ENCODE peak calls at places on chromosomes 3 and 15, in six cellular contexts. Z is choroid plexus epithelial cell, D is pancreas, M is MCF 10A, B is Panc1, N is transverse colon. O is an unnamed sample.

GRCh38 chr15:88610756-88611231 is 10.3 kb upstream of the AEN start:
- DNase-seq in Z (no peak), D (no peak), M (no peak), B (no peak), N (no peak), O (no peak)

GRCh38 chr3:38039899-38040261 is 872 bp downstream of the DLEC1 start:
- DNase-seq in Z (peak), D (no peak), M (peak), B (no peak), N (peak), O (no peak)

GRCh38 chr3:55823001-55823400 is 335.9 kb upstream of the WNT5A start:
- DNase-seq in Z (no peak), D (no peak), M (no peak), B (no peak), N (no peak), O (no peak)

GRCh38 chr15:100668321-100668690 is 65.9 kb downstream of the ASB7 start:
- DNase-seq in Z (no peak), D (no peak), M (no peak), B (no peak), N (no peak), O (no peak)

GRCh38 chr3:185709241-185709955 is 115.4 kb downstream of the IGF2BP2 start:
- DNase-seq in Z (peak), D (no peak), M (no peak), B (no peak), N (no peak), O (no peak)

GRCh38 chr3:5055352-5056004 is 66.6 kb upstream of the ARL8B start:
- DNase-seq in Z (no peak), D (no peak), M (no peak), B (no peak), N (no peak), O (no peak)

GRCh38 chr3:8197384-8197783 is 304.2 kb upstream of the LMCD1 start:
- DNase-seq in Z (no peak), D (no peak), M (no peak), B (no peak), N (no peak), O (no peak)

GRCh38 chr3:86830566-86830965 is 160.4 kb downstream of the VGLL3 start:
- DNase-seq in Z (peak), D (no peak), M (peak), B (no peak), N (no peak), O (no peak)

GRCh38 chr3:185954366-185954723 is 16.5 kb upstream of the TRA2B start:
- DNase-seq in Z (no peak), D (no peak), M (no peak), B (no peak), N (no peak), O (no peak)

GRCh38 chr15:93173369-93173768 is 84.4 kb upstream of the RGMA start:
- DNase-seq in Z (peak), D (no peak), M (peak), B (no peak), N (no peak), O (no peak)

GRCh38 chr3:175729466-175729865 is 870.3 kb downstream of the NAALADL2 start:
- DNase-seq in Z (no peak), D (no peak), M (peak), B (no peak), N (no peak), O (no peak)

GRCh38 chr3:10408680-10409079 is 87.8 kb upstream of the SEC13 start:
- DNase-seq in Z (peak), D (no peak), M (no peak), B (no peak), N (no peak), O (no peak)

GRCh38 chr3:116141724-116142123 is 303.6 kb downstream of the LSAMP start:
- DNase-seq in Z (no peak), D (no peak), M (no peak), B (no peak), N (no peak), O (no peak)

GRCh38 chr3:141797167-141797773 is 34.1 kb downstream of the GRK7 start:
- DNase-seq in Z (peak), D (no peak), M (no peak), B (no peak), N (peak), O (no peak)

GRCh38 chr3:77686560-77686959 is 646.7 kb downstream of the ROBO2 start:
- DNase-seq in Z (peak), D (no peak), M (no peak), B (no peak), N (no peak), O (no peak)

GRCh38 chr15:36275656-36276055 is 303.8 kb upstream of the CDIN1 start:
- DNase-seq in Z (no peak), D (no peak), M (no peak), B (no peak), N (no peak), O (no peak)

GRCh38 chr3:38003817-38004414 is 13.3 kb downstream of the VILL start:
- DNase-seq in Z (no peak), D (peak), M (no peak), B (no peak), N (peak), O (no peak)

GRCh38 chr3:102057781-102058421 is 208.6 kb downstream of the NFKBIZ start:
- DNase-seq in Z (no peak), D (no peak), M (no peak), B (no peak), N (no peak), O (no peak)

GRCh38 chr3:31980530-31981205 is 394 bp downstream of the OSBPL10 start:
- DNase-seq in Z (peak), D (peak), M (peak), B (no peak), N (peak), O (peak)

GRCh38 chr3:46674031-46674592 is 19.4 kb downstream of the ALS2CL start:
- DNase-seq in Z (no peak), D (peak), M (no peak), B (no peak), N (no peak), O (no peak)

DNA sequence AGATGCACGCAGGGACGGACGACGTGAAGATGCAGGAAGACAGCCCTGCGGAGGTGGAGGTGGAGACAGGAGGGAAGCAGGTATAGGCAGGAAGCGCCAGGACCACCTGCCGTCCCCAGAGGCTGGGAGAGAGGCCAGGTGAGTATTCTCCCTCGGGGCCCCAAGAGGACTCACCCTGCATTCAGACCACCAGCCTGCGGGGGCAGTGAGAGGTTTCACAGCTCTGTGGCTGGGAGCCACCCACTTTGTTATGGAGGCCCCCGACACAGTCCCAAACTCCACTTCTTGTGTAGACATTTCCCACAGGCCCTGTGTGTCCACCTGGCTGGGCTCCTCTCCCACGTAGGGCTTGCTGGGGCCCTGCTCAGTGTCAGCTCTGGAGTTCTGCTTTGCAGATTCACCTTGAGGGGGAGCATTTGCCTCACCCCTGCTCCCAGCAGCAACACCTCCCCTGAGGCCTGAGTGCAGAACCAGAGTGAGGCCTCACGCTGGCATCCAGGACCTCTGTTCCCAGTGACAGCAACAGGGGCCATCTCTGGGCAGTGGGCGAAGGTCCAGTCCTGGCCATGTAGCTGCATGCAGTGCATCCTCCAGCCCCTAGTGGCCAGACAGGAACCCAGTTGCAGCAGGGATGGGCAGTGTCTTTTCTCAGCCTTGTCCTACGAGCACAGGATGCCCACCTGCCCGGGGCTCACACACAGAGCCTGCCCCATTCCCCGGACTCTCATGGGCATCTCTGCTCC is 119.4 kb upstream of the IQSEC1 start:
- DNase-seq in Z (peak), D (peak), M (peak), B (no peak), N (no peak), O (no peak)
- TF ChIP-seq CTCF in Z (peak), D (no peak), M (peak), B (peak), N (no peak), O (peak)

DNA sequence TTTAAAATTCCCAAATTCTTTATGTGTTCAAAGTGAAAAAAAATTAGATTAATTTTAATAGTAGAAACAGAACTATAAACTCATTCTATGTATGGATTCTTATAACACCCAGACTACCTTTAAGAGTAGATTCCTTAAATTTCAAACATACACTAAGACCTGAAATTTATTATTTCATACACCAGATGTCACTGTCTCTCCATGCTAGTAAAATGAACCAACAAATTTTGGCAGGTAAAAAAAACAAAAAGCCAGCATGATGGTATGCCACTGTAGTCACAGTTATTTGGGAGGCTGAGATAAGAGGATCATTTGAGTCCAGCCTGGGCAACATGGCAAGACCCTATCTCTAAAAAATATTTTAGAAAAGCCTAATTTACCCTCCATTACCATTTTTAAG is 461.3 kb upstream of the NAALADL2 start:
- DNase-seq in Z (peak), D (no peak), M (peak), B (no peak), N (no peak), O (no peak)
- TF ChIP-seq CTCF in Z (peak), D (no peak), M (peak), B (peak), N (peak), O (no peak)

GRCh38 chr3:125587039-125587664 is 8.1 kb downstream of the OSBPL11 start:
- DNase-seq in Z (no peak), D (no peak), M (peak), B (no peak), N (no peak), O (no peak)

GRCh38 chr3:125585595-125586223 is 9.6 kb downstream of the OSBPL11 start:
- DNase-seq in Z (peak), D (no peak), M (peak), B (no peak), N (peak), O (no peak)

DNA sequence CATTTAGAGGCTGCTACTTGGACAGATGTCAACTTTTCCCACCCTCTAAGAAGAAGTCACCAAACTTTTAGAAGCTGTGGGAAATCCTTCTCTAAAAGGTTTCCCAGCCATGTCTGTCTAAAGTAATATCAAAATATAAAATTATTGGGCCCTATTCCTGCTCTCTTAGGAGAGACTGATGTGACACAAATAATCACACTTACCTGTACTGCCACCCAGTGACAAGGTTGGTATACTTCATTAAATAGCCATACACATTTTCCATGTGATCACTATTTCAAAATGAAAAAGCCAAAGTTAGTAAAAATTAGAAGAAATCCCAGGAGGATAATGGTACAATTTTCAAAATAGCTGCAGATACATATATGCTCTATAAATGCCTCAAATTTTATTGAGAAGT is 12.6 kb downstream of the OSBPL11 start:
- DNase-seq in Z (peak), D (no peak), M (peak), B (no peak), N (no peak), O (no peak)
- TF ChIP-seq CTCF in Z (peak), D (peak), M (peak), B (peak), N (no peak), O (peak)

GRCh38 chr3:136956994-136957393 is 789 bp upstream of the IL20RB start:
- DNase-seq in Z (no peak), D (no peak), M (no peak), B (no peak), N (no peak), O (no peak)

GRCh38 chr3:136952292-136952691 is 5.5 kb upstream of the IL20RB start:
- DNase-seq in Z (peak), D (no peak), M (no peak), B (no peak), N (no peak), O (no peak)

GRCh38 chr3:136954980-136955780 is 2.6 kb upstream of the IL20RB start:
- DNase-seq in Z (no peak), D (no peak), M (no peak), B (no peak), N (no peak), O (no peak)

GRCh38 chr3:136955813-136956212 is 2.0 kb upstream of the IL20RB start:
- DNase-seq in Z (peak), D (no peak), M (peak), B (peak), N (peak), O (no peak)

GRCh38 chr3:136954246-136954645 is 3.5 kb upstream of the IL20RB start:
- DNase-seq in Z (peak), D (no peak), M (no peak), B (no peak), N (no peak), O (no peak)
- TF ChIP-seq CTCF in Z (no peak), D (no peak), M (no peak), B (no peak), N (no peak), O (no peak)

GRCh38 chr15:50905055-50905454 is 3.4 kb upstream of the AP4E1 start:
- DNase-seq in Z (no peak), D (no peak), M (no peak), B (no peak), N (no peak), O (no peak)
- TF ChIP-seq CTCF in Z (no peak), D (no peak), M (no peak), B (no peak), N (no peak), O (no peak)

DNA sequence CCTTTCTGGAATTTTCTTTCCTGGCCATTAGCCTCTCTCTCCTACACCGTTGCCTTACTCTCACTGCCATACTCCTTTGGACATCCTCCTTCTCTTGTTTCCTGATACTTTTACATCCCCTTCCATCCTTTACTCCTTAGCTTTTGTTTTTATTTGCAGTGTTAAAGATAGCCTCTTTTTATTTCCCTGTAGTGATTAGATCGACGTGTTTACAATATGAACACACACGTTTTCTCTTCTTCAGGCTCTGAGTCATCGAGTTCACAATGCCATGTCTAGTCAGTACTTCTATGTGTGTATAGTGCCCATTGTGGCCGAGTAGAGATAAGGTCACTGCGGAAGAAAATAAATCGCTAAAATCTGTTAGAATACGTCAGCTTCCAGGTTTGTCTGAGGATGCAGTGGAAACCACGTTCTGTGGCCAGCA is 208.5 kb downstream of the LPP start:
- DNase-seq in Z (peak), D (no peak), M (peak), B (peak), N (no peak), O (no peak)
- TF ChIP-seq CTCF in Z (peak), D (no peak), M (no peak), B (peak), N (no peak), O (no peak)

GRCh38 chr3:129120254-129121004 is 1.2 kb downstream of the RAB43 start:
- DNase-seq in Z (peak), D (peak), M (peak), B (peak), N (peak), O (peak)
- TF ChIP-seq CTCF in Z (peak), D (no peak), M (no peak), B (no peak), N (peak), O (no peak)

GRCh38 chr15:68431037-68431791 is 749 bp downstream of the ITGA11 start:
- DNase-seq in Z (no peak), D (no peak), M (no peak), B (no peak), N (no peak), O (peak)
- TF ChIP-seq CTCF in Z (no peak), D (no peak), M (no peak), B (no peak), N (no peak), O (no peak)

O was measured in mesothelial cell of epicardium.